ENCODE peak calls at places on chromosome 15, in seven cellular contexts. C is endodermal cell, D is HEK293T, T is neural crest cell, V is tibial nerve, P is A549, J is DMS153. Z is an unnamed sample.
A peak's percentile ranks its signal among the peaks of the same experiment; 100 is the strongest.

GRCh38 chr15:74175271-74176191 is 2.0 kb downstream of the ISLR start:
- DNase-seq in T (no peak), V (no peak), D (no peak), C (peak; percentile 35), J (no peak), P (no peak), Z (no peak)

GRCh38 chr15:65394936-65395335 is 17.1 kb upstream of the IGDCC3 start:
- DNase-seq in J (no peak), T (no peak), C (no peak), P (no peak), V (no peak), D (no peak), Z (no peak)

GRCh38 chr15:100043069-100043641 is 298.6 kb downstream of the ADAMTS17 start:
- DNase-seq in C (no peak), V (no peak), J (no peak), P (peak; percentile 42), T (no peak), D (no peak), Z (no peak)

GRCh38 chr15:42016971-42017370 is 3.9 kb downstream of the PLA2G4E start:
- DNase-seq in J (no peak), P (no peak), D (no peak), V (no peak), T (no peak), C (no peak), Z (no peak)

GRCh38 chr15:40930430-40931299 is 1.5 kb downstream of the DLL4 start:
- DNase-seq in T (no peak), D (peak; percentile 45), V (no peak), P (peak; percentile 50), C (peak; percentile 93), J (no peak), Z (peak; percentile 37)

GRCh38 chr15:39922450-39923092 is 2.5 kb upstream of the GPR176 start:
- DNase-seq in D (no peak), T (no peak), V (no peak), J (no peak), P (no peak), C (no peak), Z (peak; percentile 13)

GRCh38 chr15:77749236-77749997 is 116.7 kb upstream of the LINGO1 start:
- DNase-seq in D (no peak), J (no peak), C (peak; percentile 85), V (no peak), T (no peak), P (no peak), Z (no peak)

GRCh38 chr15:68450192-68450591 is 18.2 kb upstream of the ITGA11 start:
- DNase-seq in V (no peak), J (no peak), P (no peak), C (no peak), T (no peak), D (no peak), Z (no peak)

GRCh38 chr15:68536331-68537095 is 42.3 kb upstream of the CORO2B start:
- DNase-seq in J (no peak), P (no peak), T (no peak), V (no peak), D (no peak), C (no peak), Z (no peak)

GRCh38 chr15:63947228-63947627 is 99.1 kb downstream of the DAPK2 start:
- DNase-seq in T (no peak), D (no peak), V (no peak), J (no peak), C (peak; percentile 20), P (no peak), Z (no peak)

GRCh38 chr15:41258706-41259471 is 27.8 kb downstream of the CHP1 start:
- DNase-seq in P (peak; percentile 87), T (no peak), D (no peak), C (no peak), J (no peak), V (no peak), Z (no peak)

GRCh38 chr15:58103482-58103881 is 34.7 kb upstream of the AQP9 start:
- DNase-seq in D (no peak), J (no peak), P (no peak), C (no peak), T (no peak), V (no peak), Z (no peak)

GRCh38 chr15:88904257-88904807 is 8.8 kb downstream of the MFGE8 start:
- DNase-seq in C (no peak), P (no peak), V (no peak), J (no peak), T (no peak), D (no peak), Z (no peak)

GRCh38 chr15:67838789-67839332 is 984 bp downstream of the RNU6-1 start:
- DNase-seq in D (no peak), T (no peak), P (no peak), V (no peak), J (peak; percentile 38), C (peak; percentile 92), Z (peak; percentile 77)

GRCh38 chr15:39580117-39580629 is 706 bp upstream of the THBS1 start:
- DNase-seq in P (peak; percentile 86), V (peak; percentile 98), C (peak; percentile 98), T (peak; percentile 96), D (peak; percentile 75), J (peak; percentile 41), Z (peak; percentile 94)